ENCODE peak calls at places on chromosome 12, in seven cellular contexts. W is astrocyte, T is heart left ventricle, R is breast epithelium, P is kidney, X is osteoblast, Q is uterus. C is an unnamed sample. For H3K9me3, the result is how much of the 10 kb centered on the place peaks cover.

GRCh38 chr12:99766408-99766807 is 118.9 kb downstream of the GARIN6 start:
- DNase-seq in W (no peak), T (no peak), R (no peak), P (no peak), X (no peak), Q (no peak), C (no peak)

GRCh38 chr12:85468356-85469157 is 188.5 kb downstream of the ALX1 start:
- DNase-seq in W (peak), T (no peak), R (peak), P (peak), X (peak), Q (no peak), C (no peak)

GRCh38 chr12:76152161-76152807 is 67.8 kb upstream of the NAP1L1 start:
- DNase-seq in W (no peak), T (no peak), R (no peak), P (no peak), X (no peak), Q (no peak), C (no peak)

GRCh38 chr12:130132831-130133635 is 29.2 kb upstream of the FZD10 start:
- DNase-seq in W (no peak), T (no peak), R (no peak), P (no peak), X (no peak), Q (no peak), C (no peak)

GRCh38 chr12:66269757-66270383 is 32.4 kb upstream of the HELB start:
- DNase-seq in W (peak), T (no peak), R (no peak), P (no peak), X (peak), Q (no peak), C (no peak)

GRCh38 chr12:108167974-108168373 is 38.9 kb downstream of the WSCD2 start:
- DNase-seq in W (no peak), T (no peak), R (no peak), P (no peak), X (no peak), Q (no peak), C (no peak)

GRCh38 chr12:118625050-118625675 is 248.8 kb downstream of the SUDS3 start:
- DNase-seq in W (no peak), T (peak), R (no peak), P (no peak), X (no peak), Q (no peak), C (no peak)

GRCh38 chr12:103011974-103012763 is 54.7 kb downstream of the ASCL1 start:
- DNase-seq in W (no peak), T (no peak), R (no peak), P (no peak), X (no peak), Q (no peak), C (no peak)

GRCh38 chr12:119068129-119068856 is 87.0 kb downstream of the SRRM4 start:
- DNase-seq in W (no peak), T (no peak), R (no peak), P (no peak), X (no peak), Q (no peak), C (no peak)

GRCh38 chr12:48602192-48602989 is 32.5 kb upstream of the LALBA start:
- DNase-seq in W (no peak), T (no peak), R (no peak), P (no peak), X (no peak), Q (no peak), C (no peak)

GRCh38 chr12:2624543-2625266 is 170.1 kb upstream of the FKBP4 start:
- DNase-seq in W (peak), T (no peak), R (peak), P (no peak), X (no peak), Q (no peak), C (no peak)

GRCh38 chr12:121578230-121579189 is 2.3 kb downstream of the KDM2B start:
- DNase-seq in W (no peak), T (no peak), R (no peak), P (peak), X (peak), Q (peak), C (peak)

GRCh38 chr12:115035536-115036107 is 351.6 kb upstream of the TBX3 start:
- DNase-seq in W (no peak), T (peak), R (no peak), P (no peak), X (peak), Q (no peak), C (no peak)

GRCh38 chr12:96578526-96579125 is 89.2 kb downstream of the CFAP54 start:
- DNase-seq in W (peak), T (no peak), R (no peak), P (no peak), X (peak), Q (no peak), C (no peak)

GRCh38 chr12:99767809-99768208 is 120.3 kb downstream of the GARIN6 start:
- DNase-seq in W (peak), T (no peak), R (no peak), P (no peak), X (no peak), Q (no peak), C (no peak)

GRCh38 chr12:95336387-95337067 is 118.9 kb downstream of the VEZT start:
- DNase-seq in W (peak), T (peak), R (peak), P (peak), X (peak), Q (peak), C (no peak)

GRCh38 chr12:12927211-12928079 is 24.5 kb downstream of the GPRC5D start:
- DNase-seq in W (no peak), T (peak), R (peak), P (peak), X (no peak), Q (no peak), C (peak)

GRCh38 chr12:128267651-128268347 is 829 bp downstream of the TMEM132C start:
- DNase-seq in W (no peak), T (no peak), R (no peak), P (no peak), X (peak), Q (peak), C (no peak)

GRCh38 chr12:3200032-3200617 is 122.9 kb downstream of the TSPAN9 start:
- DNase-seq in W (peak), T (peak), R (no peak), P (peak), X (peak), Q (peak), C (no peak)

GRCh38 chr12:63095369-63095967 is 55.5 kb downstream of the AVPR1A start:
- DNase-seq in W (no peak), T (no peak), R (no peak), P (no peak), X (no peak), Q (no peak), C (no peak)

GRCh38 chr12:120971299-120972180 is 6.8 kb upstream of the HNF1A start:
- DNase-seq in W (peak), T (peak), R (no peak), P (no peak), X (peak), Q (no peak), C (no peak)

GRCh38 chr12:52582971-52583456 is 9.4 kb upstream of the KRT74 start:
- DNase-seq in W (peak), T (peak), R (peak), P (no peak), X (peak), Q (peak), C (peak)

GRCh38 chr12:45663452-45663851 is 66.1 kb upstream of the ARID2 start:
- DNase-seq in W (no peak), T (no peak), R (no peak), P (no peak), X (no peak), Q (no peak), C (no peak)

GRCh38 chr12:102440109-102440405 is 40.3 kb downstream of the IGF1 start:
- DNase-seq in W (no peak), T (peak), R (no peak), P (no peak), X (no peak), Q (no peak), C (no peak)

GRCh38 chr12:65432606-65433005 is 154.1 kb downstream of the MSRB3 start:
- DNase-seq in W (no peak), T (no peak), R (no peak), P (no peak), X (no peak), Q (no peak), C (no peak)

GRCh38 chr12:90794212-90794611 is 160.8 kb downstream of the CCER1 start:
- DNase-seq in W (no peak), T (no peak), R (no peak), P (no peak), X (no peak), Q (no peak), C (no peak)

GRCh38 chr12:14773685-14774073 is 29.6 kb downstream of the WBP11 start:
- DNase-seq in W (no peak), T (peak), R (no peak), P (peak), X (no peak), Q (peak), C (no peak)

GRCh38 chr12:62332598-62332997 is 72.4 kb downstream of the USP15 start:
- DNase-seq in W (peak), T (no peak), R (no peak), P (no peak), X (peak), Q (no peak), C (no peak)

GRCh38 chr12:120639771-120640721 is at the start of gene CABP1:
- DNase-seq in W (no peak), T (no peak), R (no peak), P (peak), X (no peak), Q (no peak), C (peak)

GRCh38 chr12:111438501-111438900 is 32.8 kb downstream of the SH2B3 start:
- DNase-seq in W (peak), T (peak), R (no peak), P (peak), X (peak), Q (no peak), C (peak)

GRCh38 chr12:728781-729180 is 23.6 kb upstream of the WNK1 start:
- DNase-seq in W (no peak), T (no peak), R (no peak), P (no peak), X (no peak), Q (no peak), C (peak)

GRCh38 chr12:129483494-129483893 is 420.3 kb downstream of the TMEM132D start:
- DNase-seq in W (no peak), T (no peak), R (no peak), P (no peak), X (no peak), Q (no peak), C (no peak)

GRCh38 chr12:76878045-76878898 is 547 bp downstream of the CSRP2 start:
- DNase-seq in W (no peak), T (no peak), R (peak), P (peak), X (peak), Q (peak), C (no peak)

GRCh38 chr12:6369916-6370575 is 5.3 kb downstream of the SCNN1A start:
- DNase-seq in W (no peak), T (no peak), R (no peak), P (peak), X (peak), Q (no peak), C (no peak)

GRCh38 chr12:25416516-25416915 is 136.6 kb downstream of the LMNTD1 start:
- DNase-seq in W (no peak), T (no peak), R (no peak), P (no peak), X (no peak), Q (no peak), C (no peak)

GRCh38 chr12:1640630-1641234 is 11.7 kb downstream of the WNT5B start:
- DNase-seq in W (no peak), T (no peak), R (no peak), P (no peak), X (peak), Q (no peak), C (no peak)

GRCh38 chr12:53484686-53485567 is 14.3 kb downstream of the MAP3K12 start:
- DNase-seq in W (no peak), T (no peak), R (no peak), P (no peak), X (peak), Q (no peak), C (no peak)

GRCh38 chr12:121452356-121453021 is 52.6 kb downstream of the RNF34 start:
- DNase-seq in W (no peak), T (no peak), R (peak), P (peak), X (peak), Q (peak), C (no peak)

GRCh38 chr12:102427542-102427923 is 52.8 kb downstream of the IGF1 start:
- DNase-seq in W (no peak), T (peak), R (peak), P (peak), X (peak), Q (peak), C (no peak)

DNA sequence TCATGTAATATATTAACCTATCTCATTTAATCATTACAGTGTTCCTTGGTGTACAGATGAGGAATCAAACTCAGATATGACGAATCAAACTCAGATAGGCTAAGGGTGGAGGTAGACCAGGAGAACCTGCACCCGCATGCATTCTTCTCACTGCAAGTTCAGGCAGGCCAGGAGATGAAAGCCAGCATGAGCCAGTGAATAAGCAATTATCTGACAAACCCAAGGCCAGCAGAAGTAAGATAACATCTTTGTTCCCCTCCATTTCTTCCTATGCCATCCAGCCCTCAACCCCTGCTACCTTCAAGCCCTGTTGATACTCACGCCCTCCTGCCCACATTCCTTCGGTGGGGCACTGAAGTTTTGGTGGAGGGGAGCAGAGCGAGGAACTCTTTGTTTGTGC is 152.2 kb downstream of the ETV6 start:
- DNase-seq in W (no peak), T (no peak), R (no peak), P (no peak), X (no peak), Q (no peak), C (no peak)
- H3K27ac ChIP-seq in W (no peak), T (no peak), R (no peak), P (no peak), X (no peak), Q (no peak), C (no peak)

DNA sequence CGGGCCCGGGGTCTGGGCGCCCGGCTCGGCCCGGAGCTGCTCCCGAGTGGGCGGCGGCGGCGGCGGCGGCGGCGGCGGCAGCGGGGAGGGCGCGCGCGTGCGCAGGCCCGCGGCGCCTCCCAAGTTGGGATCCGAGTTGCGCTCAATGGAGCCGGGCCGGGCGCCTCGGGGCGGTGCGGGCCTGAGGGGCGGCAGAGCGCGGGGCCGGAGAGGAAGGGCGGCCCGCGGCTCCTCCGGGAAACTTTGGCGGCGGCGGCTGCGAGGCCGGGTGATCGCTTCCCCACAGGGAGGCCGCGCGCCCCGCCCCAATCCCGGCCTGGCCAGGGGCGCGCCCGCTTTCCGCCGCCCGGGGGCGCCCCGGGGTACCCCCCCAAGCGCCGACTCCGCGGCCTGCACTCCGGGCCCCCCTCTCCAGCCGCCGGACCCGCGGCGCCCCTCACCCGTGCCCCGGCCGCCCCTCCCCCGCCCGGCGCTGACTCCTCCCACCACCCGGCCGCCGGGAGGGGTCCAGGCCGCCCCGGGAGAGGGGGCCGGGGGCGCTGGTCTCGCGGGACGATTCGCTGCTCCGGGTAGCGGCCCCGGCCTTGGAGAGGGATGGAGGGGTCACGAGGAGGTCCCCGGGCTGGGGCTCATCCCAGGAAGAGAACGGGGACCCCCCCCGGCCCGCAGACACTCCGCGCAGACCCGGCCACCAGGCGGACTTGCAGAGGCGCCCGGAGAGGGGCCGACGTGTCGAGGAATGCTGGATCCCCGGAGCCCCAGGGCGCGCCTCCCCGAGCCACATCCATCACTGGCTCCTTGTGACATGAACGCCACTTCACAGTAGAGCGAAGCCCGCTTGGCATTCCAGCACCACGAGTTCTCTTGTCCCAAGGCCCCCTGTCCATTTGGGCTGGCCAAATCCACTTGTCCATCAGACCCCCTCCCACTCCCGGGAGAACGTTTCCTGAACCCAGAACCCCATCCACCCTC is at the start of gene RILPL1:
- DNase-seq in W (peak), T (peak), R (no peak), P (peak), X (peak), Q (peak), C (peak)
- TF ChIP-seq CTCF in W (no peak), T (peak), R (no peak), P (peak), X (no peak), Q (peak), C (peak)

GRCh38 chr12:34298176-34298970 is 276.1 kb downstream of the ALG10 start:
- DNase-seq in W (no peak), T (no peak), R (no peak), P (peak), X (no peak), Q (no peak), C (no peak)
- H3K9me3 ChIP-seq in W (under half), T (under half), R (half or more), P (under half), X (under half), Q (under half), C (under half)

DNA sequence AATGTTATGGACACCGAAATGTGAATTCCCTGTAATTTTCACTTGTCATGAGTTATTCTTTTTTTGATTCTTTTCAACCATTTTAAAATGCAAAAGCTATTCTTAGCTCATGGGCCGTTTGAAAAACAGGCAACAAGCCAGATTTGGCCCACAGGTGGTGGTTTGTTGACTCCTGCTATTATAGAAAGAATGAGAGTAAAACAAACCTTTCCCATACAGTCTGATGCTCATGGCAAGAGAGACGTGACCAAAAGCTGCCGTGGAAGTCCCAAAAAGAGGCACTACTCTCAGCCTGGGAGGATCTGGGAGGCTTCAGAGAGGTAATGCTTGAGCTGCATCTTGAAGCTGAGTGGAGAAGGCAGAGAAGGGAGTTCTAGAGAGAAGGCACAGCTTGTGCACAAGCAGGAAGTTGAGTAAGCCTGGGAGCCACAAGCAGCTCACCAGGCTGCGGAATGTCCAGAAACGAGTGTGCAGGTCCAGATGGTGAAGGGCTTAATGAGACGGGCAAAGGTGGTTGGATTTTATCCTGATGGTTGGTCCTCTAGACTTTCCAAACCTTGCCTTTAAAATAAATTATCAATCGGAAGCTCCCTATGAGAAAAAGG is 9.6 kb downstream of the PLXNC1 start:
- DNase-seq in W (no peak), T (no peak), R (no peak), P (no peak), X (no peak), Q (no peak), C (no peak)
- H3K27ac ChIP-seq in W (no peak), T (no peak), R (no peak), P (no peak), X (no peak), Q (no peak), C (no peak)

GRCh38 chr12:56208014-56208413 is 13.7 kb downstream of the RNF41 start:
- DNase-seq in W (no peak), T (no peak), R (no peak), P (no peak), X (no peak), Q (no peak), C (no peak)

GRCh38 chr12:56204275-56204674 is 15.0 kb upstream of the SMARCC2 start:
- DNase-seq in W (no peak), T (no peak), R (no peak), P (no peak), X (peak), Q (no peak), C (no peak)

GRCh38 chr12:56202838-56203237 is 13.6 kb upstream of the SMARCC2 start:
- DNase-seq in W (no peak), T (no peak), R (no peak), P (no peak), X (peak), Q (no peak), C (no peak)

GRCh38 chr12:56205445-56205844 is 16.2 kb upstream of the SMARCC2 start:
- DNase-seq in W (no peak), T (no peak), R (no peak), P (no peak), X (peak), Q (no peak), C (no peak)

DNA sequence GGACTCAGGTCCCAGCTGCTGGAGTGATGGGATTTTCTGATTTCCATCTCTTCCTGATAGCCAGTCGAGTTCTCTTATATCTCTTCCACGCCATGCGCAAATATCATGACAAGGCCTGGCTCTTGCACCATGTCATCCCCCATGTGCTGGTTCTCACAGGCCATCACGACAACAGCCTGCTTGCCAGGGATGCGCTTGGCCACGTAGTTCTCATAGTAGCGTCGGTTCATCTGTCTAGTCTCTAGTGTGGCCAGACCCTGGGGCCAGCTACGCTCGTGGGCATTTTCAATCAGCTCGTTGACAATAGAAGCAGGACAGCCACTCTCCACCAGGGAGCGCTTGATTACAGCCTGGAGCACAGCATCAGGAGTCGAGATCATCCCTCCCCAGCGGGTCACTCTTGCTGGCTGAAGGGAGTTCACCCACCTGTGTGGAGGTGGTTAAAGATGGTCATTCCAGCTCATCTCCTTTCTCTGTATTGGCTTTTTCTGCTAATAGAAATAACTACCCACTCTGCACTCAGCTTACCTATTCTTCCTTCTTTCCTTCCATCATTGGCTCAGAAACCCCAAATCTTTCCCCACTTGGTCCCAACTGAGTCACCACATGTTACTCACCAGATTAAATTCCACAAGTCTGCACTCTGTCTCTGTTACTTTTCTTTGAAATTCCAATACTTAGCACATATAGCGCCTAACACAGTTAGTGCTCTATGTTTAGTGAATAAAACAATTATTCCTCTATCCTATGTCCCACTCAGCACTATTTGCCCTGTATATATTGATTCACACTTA is 15.2 kb downstream of the RNF41 start:
- DNase-seq in W (peak), T (peak), R (no peak), P (no peak), X (peak), Q (peak), C (peak)
- TF ChIP-seq CTCF in W (peak), T (peak), R (peak), P (peak), X (peak), Q (peak), C (no peak)

C was measured in CD4-positive, alpha-beta T cell.